ENCODE peak calls at places on chromosomes 2 and 18, in seven cellular contexts. O, R, F, V, B, Y and G are unnamed samples. For H3K4me1, the result is how much of the 10 kb centered on the place peaks cover.

GRCh38 chr18:49400398-49401072 is 59.9 kb downstream of the DYM start:
- DNase-seq in F (no peak), B (no peak), Y (no peak), O (no peak), V (peak), R (peak), G (peak)

GRCh38 chr2:69242651-69243051 is 144.4 kb downstream of the GFPT1 start:
- DNase-seq in F (no peak), B (no peak), Y (no peak), O (no peak), V (peak), R (peak), G (peak)

GRCh38 chr2:161428240-161428587 is 12.1 kb downstream of the TBR1 start:
- DNase-seq in F (no peak), Y (no peak), O (no peak), R (no peak), V (no peak), B (no peak), G (no peak)

GRCh38 chr18:44133483-44133882 is 547.2 kb upstream of the SETBP1 start:
- DNase-seq in R (no peak), O (no peak), F (no peak), Y (no peak), V (peak), B (no peak), G (no peak)

GRCh38 chr18:67776929-67777328 is 260.4 kb upstream of the DSEL start:
- DNase-seq in Y (peak), R (peak), V (peak), F (no peak), B (no peak), O (no peak), G (peak)

GRCh38 chr2:239581352-239581901 is 180.6 kb upstream of the HDAC4 start:
- DNase-seq in Y (no peak), O (no peak), F (no peak), V (no peak), R (no peak), B (no peak), G (no peak)

GRCh38 chr2:45964226-45964841 is 312.9 kb downstream of the PRKCE start:
- DNase-seq in Y (peak), B (peak), V (peak), O (peak), R (peak), F (peak), G (peak)

GRCh38 chr2:61015971-61016370 is 1.5 kb upstream of the PEX13 start:
- DNase-seq in V (no peak), B (no peak), O (no peak), R (no peak), Y (peak), F (no peak), G (no peak)

GRCh38 chr2:40204268-40204667 is 247.6 kb downstream of the SLC8A1 start:
- DNase-seq in F (no peak), V (peak), O (no peak), B (no peak), Y (no peak), R (no peak), G (no peak)

GRCh38 chr2:28366496-28367282 is 26.0 kb upstream of the FOSL2 start:
- DNase-seq in R (peak), O (no peak), F (no peak), B (no peak), V (no peak), Y (peak), G (no peak)

DNA sequence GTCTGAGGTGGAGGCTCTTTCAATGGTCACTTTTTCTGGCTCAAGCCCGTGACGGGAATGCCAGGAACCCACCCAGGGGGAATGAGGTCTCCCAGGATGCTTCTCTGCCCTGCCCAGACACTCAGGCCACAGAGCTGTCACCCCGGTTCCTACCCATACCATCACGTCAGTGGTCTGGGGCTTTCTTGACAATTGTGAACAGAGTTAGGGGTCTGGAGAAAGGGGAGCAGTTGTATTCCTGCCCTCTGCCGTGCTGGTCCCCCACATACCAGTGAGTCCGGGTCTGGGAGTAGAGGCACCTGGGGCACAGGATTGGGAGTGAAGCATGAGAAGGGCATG is 97.2 kb downstream of the B3GNT2 start:
- DNase-seq in B (no peak), R (no peak), O (no peak), Y (no peak), F (no peak), V (no peak), G (no peak)
- H3K4me1 ChIP-seq in B (under half), R (under half), O (half or more), Y (under half), F (under half), V (under half), G (under half)

GRCh38 chr2:113907297-113907696 is 17.4 kb downstream of the ACTR3 start:
- DNase-seq in B (no peak), V (no peak), Y (no peak), O (no peak), R (no peak), F (no peak), G (no peak)

GRCh38 chr2:113896791-113897190 is 6.9 kb downstream of the ACTR3 start:
- DNase-seq in Y (no peak), R (no peak), B (no peak), V (peak), O (no peak), F (no peak), G (no peak)

GRCh38 chr2:113906647-113907046 is 16.8 kb downstream of the ACTR3 start:
- DNase-seq in Y (no peak), B (no peak), V (no peak), O (no peak), R (no peak), F (no peak), G (no peak)

GRCh38 chr2:113899166-113899565 is 9.3 kb downstream of the ACTR3 start:
- DNase-seq in V (no peak), O (no peak), F (no peak), B (no peak), R (no peak), Y (no peak), G (no peak)

GRCh38 chr2:113901943-113902342 is 12.1 kb downstream of the ACTR3 start:
- DNase-seq in R (no peak), F (no peak), O (no peak), Y (no peak), B (no peak), V (no peak), G (no peak)
- H3K4me1 ChIP-seq in R (under half), F (under half), O (half or more), Y (under half), B (under half), V (under half), G (under half)

GRCh38 chr2:55097083-55097461 is 46.8 kb upstream of the RTN4 start:
- DNase-seq in O (no peak), V (no peak), B (no peak), R (no peak), Y (no peak), F (no peak), G (no peak)
- H3K4me1 ChIP-seq in O (under half), V (half or more), B (under half), R (under half), Y (half or more), F (under half), G (under half)

GRCh38 chr18:75208836-75209128 is 157 bp downstream of the PTGR3 start:
- DNase-seq in V (no peak), Y (no peak), F (no peak), O (peak), R (no peak), B (no peak), G (no peak)
- H3K4me1 ChIP-seq in V (under half), Y (under half), F (under half), O (half or more), R (under half), B (under half), G (under half)

DNA sequence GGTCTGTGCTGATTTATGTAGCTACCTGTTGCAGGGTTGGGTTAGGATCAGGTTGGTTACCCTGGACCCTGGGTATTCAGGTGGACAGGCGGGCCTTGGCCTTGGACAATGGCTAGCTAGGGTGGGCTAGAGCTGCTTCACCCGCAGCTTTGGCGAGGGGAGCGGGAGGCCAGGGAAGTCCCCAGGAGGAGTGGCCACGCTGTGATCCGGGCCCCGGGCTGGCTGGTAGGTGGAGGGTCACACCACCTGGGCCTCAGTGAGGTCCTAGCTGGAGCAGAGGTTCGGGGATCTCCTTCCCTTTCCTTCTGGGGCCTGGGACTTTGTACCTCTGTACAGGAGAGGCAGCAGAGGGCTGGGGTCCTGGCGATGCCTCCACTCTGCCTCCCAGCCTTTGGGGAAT is 9.8 kb downstream of the RTP5 start:
- DNase-seq in Y (no peak), V (no peak), B (no peak), F (no peak), O (no peak), R (no peak), G (no peak)
- H3K4me1 ChIP-seq in Y (under half), V (under half), B (under half), F (under half), O (under half), R (under half), G (under half)

GRCh38 chr2:55116966-55117365 is 66.7 kb upstream of the RTN4 start:
- DNase-seq in Y (no peak), B (no peak), F (no peak), R (no peak), O (no peak), V (no peak), G (no peak)

GRCh38 chr2:55120634-55121359 is 70.5 kb upstream of the RTN4 start:
- DNase-seq in V (peak), B (peak), R (peak), O (peak), F (no peak), Y (no peak), G (peak)

GRCh38 chr2:55116598-55116964 is 66.3 kb upstream of the RTN4 start:
- DNase-seq in O (no peak), Y (no peak), F (no peak), B (no peak), R (no peak), V (no peak), G (no peak)

GRCh38 chr2:55118643-55119065 is 68.4 kb upstream of the RTN4 start:
- DNase-seq in B (no peak), R (no peak), Y (no peak), V (no peak), O (no peak), F (no peak), G (no peak)

GRCh38 chr2:55119711-55120487 is 69.6 kb upstream of the RTN4 start:
- DNase-seq in B (no peak), O (no peak), F (no peak), V (peak), R (no peak), Y (no peak), G (no peak)
- H3K4me1 ChIP-seq in B (under half), O (under half), F (under half), V (under half), R (under half), Y (under half), G (under half)

GRCh38 chr2:79972661-79973060 is 331.9 kb downstream of the LRRTM1 start:
- DNase-seq in O (no peak), Y (no peak), V (no peak), F (no peak), B (no peak), R (no peak), G (no peak)

GRCh38 chr2:79975791-79976565 is 328.6 kb downstream of the LRRTM1 start:
- DNase-seq in R (no peak), O (no peak), V (no peak), B (no peak), Y (no peak), F (no peak), G (no peak)

GRCh38 chr2:79966882-79967281 is 337.7 kb downstream of the LRRTM1 start:
- DNase-seq in R (peak), Y (no peak), F (no peak), V (no peak), B (no peak), O (no peak), G (no peak)

GRCh38 chr2:79966369-79966768 is 338.2 kb downstream of the LRRTM1 start:
- DNase-seq in O (no peak), B (no peak), Y (no peak), V (no peak), R (no peak), F (no peak), G (no peak)

GRCh38 chr2:79971807-79972206 is 332.7 kb downstream of the LRRTM1 start:
- DNase-seq in O (no peak), Y (no peak), V (peak), B (no peak), R (no peak), F (no peak), G (peak)
- H3K4me1 ChIP-seq in O (under half), Y (under half), V (under half), B (under half), R (under half), F (under half), G (under half)

GRCh38 chr2:46966576-46966975 is 51.0 kb upstream of the MCFD2 start:
- DNase-seq in V (no peak), Y (peak), F (no peak), O (no peak), R (no peak), B (no peak), G (no peak)

GRCh38 chr2:46962751-46963150 is 47.1 kb upstream of the MCFD2 start:
- DNase-seq in F (no peak), B (no peak), V (no peak), O (no peak), R (no peak), Y (no peak), G (no peak)

GRCh38 chr2:46963961-46964673 is 48.5 kb upstream of the MCFD2 start:
- DNase-seq in R (no peak), F (no peak), Y (peak), B (no peak), O (no peak), V (no peak), G (no peak)

GRCh38 chr2:46963210-46963609 is 47.6 kb upstream of the MCFD2 start:
- DNase-seq in V (no peak), O (no peak), B (no peak), F (no peak), Y (no peak), R (no peak), G (no peak)

GRCh38 chr2:46964835-46965560 is 49.4 kb upstream of the MCFD2 start:
- DNase-seq in V (no peak), F (no peak), Y (peak), B (no peak), O (no peak), R (no peak), G (no peak)
- H3K4me1 ChIP-seq in V (under half), F (half or more), Y (half or more), B (under half), O (under half), R (under half), G (under half)